ENCODE peak calls at places on chromosome 21, in nine cellular contexts. Y is BE2C, Q is psoas muscle, B is AG10803, C is mucosa of descending colon, U is GM10248, I is AG04449, J is AG09309, Z is AG09319. S is an unnamed sample.

GRCh38 chr21:32702702-32703101 is 25.1 kb downstream of the SYNJ1 start:
- DNase-seq in Y (no peak), Q (no peak), B (peak; percentile 46), C (no peak), U (no peak), I (no peak), J (peak; percentile 39), Z (no peak), S (no peak)

GRCh38 chr21:33232640-33233039 is 2.9 kb downstream of the IFNAR2 start:
- DNase-seq in Y (no peak), Q (no peak), B (no peak), C (no peak), U (no peak), I (no peak), J (no peak), Z (no peak), S (no peak)

GRCh38 chr21:39111928-39112327 is 71.3 kb downstream of the PSMG1 start:
- DNase-seq in Y (no peak), Q (no peak), B (peak; percentile 57), C (no peak), U (no peak), I (no peak), J (no peak), Z (no peak), S (no peak)

GRCh38 chr21:38310619-38311018 is 53.8 kb downstream of the KCNJ15 start:
- DNase-seq in Y (no peak), Q (no peak), B (peak; percentile 90), C (no peak), U (no peak), I (no peak), J (peak; percentile 76), Z (no peak), S (no peak)

GRCh38 chr21:33608559-33608958 is 20.1 kb upstream of the DONSON start:
- DNase-seq in Y (no peak), Q (no peak), B (peak; percentile 32), C (no peak), U (no peak), I (no peak), J (no peak), Z (no peak), S (no peak)

GRCh38 chr21:31974454-31974985 is 101.7 kb downstream of the HUNK start:
- DNase-seq in Y (no peak), Q (no peak), B (no peak), C (peak; percentile 14), U (no peak), I (no peak), J (no peak), Z (no peak), S (no peak)

GRCh38 chr21:34579411-34579810 is 35.5 kb downstream of the RCAN1 start:
- DNase-seq in Y (no peak), Q (no peak), B (peak; percentile 71), C (no peak), U (no peak), I (peak; percentile 34), J (no peak), Z (no peak), S (no peak)

GRCh38 chr21:36732761-36733160 is 33.8 kb downstream of the SIM2 start:
- DNase-seq in Y (no peak), Q (no peak), B (no peak), C (no peak), U (no peak), I (no peak), J (no peak), Z (no peak), S (no peak)

GRCh38 chr21:29091032-29091431 is 17.6 kb upstream of the CCT8 start:
- DNase-seq in Y (no peak), Q (no peak), B (peak; percentile 84), C (no peak), U (no peak), I (no peak), J (no peak), Z (peak; percentile 16), S (no peak)

GRCh38 chr21:41630249-41630648 is 122.3 kb upstream of the TMPRSS2 start:
- DNase-seq in Y (no peak), Q (peak; percentile 37), B (peak; percentile 100), C (peak; percentile 74), U (no peak), I (peak; percentile 99), J (peak; percentile 100), Z (peak; percentile 93), S (no peak)

GRCh38 chr21:27425574-27425973 is 458.7 kb upstream of the ADAMTS5 start:
- DNase-seq in Y (peak; percentile 82), Q (no peak), B (peak; percentile 93), C (no peak), U (no peak), I (no peak), J (peak; percentile 35), Z (no peak), S (no peak)

GRCh38 chr21:19120591-19120990 is 717.0 kb upstream of the TMPRSS15 start:
- DNase-seq in Y (no peak), Q (no peak), B (no peak), C (no peak), U (no peak), I (no peak), J (no peak), Z (no peak), S (no peak)

DNA sequence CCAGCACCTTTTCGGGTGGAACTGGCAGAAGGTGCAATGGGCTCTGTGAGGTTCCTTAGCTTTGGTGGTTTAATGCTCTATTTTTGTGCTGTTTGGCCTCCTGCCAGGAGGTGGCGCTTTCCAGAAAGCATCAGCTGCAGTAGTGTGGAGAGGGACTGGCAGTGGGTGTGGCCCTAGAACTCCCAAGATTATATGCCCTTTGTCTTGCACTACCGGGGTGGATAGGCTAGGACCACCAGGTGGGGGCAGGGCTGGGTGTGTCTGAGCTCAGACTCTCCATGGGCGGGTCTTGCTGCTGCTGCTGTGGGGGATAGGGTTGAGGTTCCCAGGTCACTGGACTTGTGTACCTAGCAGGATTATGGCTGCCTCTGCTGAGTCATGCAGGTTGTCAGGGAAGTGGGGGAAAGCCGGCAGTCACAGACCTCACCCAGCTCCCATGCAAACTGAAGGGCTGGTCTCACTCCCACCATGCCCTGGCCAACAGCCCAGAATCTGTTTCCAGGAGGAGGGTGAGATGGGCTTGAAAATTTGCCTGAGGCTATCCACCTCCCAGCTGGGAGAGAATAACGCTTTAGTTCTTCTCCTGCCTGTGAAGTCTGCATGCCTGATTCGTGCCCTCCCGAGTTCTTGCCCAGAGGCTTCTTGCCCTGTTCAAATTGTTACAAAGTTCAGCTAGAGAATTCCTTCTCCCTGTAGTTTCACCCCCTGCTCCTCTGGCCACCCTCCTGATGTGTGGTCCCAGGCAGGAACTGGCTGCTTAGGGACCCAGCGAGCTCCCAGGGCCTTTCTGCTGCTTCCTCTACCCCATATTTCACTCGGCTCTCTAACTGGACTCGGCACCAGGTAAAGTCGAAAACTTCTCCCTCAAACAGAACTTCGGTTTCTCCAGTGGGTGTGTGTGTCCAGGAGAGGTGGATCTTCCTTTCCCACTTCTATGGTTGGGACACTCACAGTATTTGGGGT is 76.5 kb upstream of the BTG3 start:
- DNase-seq in Y (peak; percentile 90), Q (peak; percentile 10), B (no peak), C (peak; percentile 43), U (no peak), I (no peak), J (no peak), Z (no peak), S (no peak)
- TF ChIP-seq CTCF in Y (peak; percentile 78), Q (no peak), B (no peak), C (no peak), U (peak; percentile 13), I (no peak), J (peak; percentile 3), Z (no peak), S (peak; percentile 10)

DNA sequence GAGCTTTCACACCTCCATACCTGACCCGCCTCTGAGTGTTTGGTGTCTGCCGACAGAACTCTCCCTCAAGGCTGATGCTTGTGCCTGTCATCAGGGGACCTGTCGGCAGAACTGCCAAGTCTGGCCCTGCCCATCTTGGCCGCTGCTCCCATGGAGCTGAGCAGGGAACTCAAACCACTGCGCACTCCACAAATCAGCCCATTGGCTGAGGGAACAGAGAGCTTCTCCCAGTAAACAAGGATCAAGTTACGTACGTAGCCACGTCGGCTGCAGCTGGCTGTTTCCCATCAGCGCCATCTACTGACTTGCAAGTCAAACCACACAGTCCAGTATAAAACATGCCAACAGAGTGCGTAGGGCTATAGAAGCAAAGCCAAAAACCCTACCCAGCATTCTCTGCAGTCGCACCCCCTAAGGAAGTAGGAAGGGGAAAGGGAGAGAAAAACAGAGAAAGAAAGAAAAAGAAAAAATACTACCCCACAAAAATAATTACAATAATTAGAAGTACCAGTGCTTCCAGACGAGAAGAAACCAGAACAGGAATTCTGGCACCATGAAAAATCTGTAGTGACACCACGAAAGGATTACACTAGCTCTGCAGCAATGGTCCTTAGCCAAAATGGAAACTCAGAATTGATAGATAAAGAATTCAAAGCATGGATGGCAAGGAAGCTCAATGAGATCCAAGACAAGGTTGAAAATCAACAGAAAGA is 13.1 kb downstream of the KRTAP13-1 start:
- DNase-seq in Y (peak; percentile 81), Q (no peak), B (peak; percentile 22), C (peak; percentile 56), U (no peak), I (no peak), J (no peak), Z (no peak), S (no peak)
- TF ChIP-seq CTCF in Y (peak; percentile 89), Q (no peak), B (peak; percentile 27), C (peak; percentile 13), U (no peak), I (peak; percentile 20), J (no peak), Z (no peak), S (peak; percentile 26)

DNA sequence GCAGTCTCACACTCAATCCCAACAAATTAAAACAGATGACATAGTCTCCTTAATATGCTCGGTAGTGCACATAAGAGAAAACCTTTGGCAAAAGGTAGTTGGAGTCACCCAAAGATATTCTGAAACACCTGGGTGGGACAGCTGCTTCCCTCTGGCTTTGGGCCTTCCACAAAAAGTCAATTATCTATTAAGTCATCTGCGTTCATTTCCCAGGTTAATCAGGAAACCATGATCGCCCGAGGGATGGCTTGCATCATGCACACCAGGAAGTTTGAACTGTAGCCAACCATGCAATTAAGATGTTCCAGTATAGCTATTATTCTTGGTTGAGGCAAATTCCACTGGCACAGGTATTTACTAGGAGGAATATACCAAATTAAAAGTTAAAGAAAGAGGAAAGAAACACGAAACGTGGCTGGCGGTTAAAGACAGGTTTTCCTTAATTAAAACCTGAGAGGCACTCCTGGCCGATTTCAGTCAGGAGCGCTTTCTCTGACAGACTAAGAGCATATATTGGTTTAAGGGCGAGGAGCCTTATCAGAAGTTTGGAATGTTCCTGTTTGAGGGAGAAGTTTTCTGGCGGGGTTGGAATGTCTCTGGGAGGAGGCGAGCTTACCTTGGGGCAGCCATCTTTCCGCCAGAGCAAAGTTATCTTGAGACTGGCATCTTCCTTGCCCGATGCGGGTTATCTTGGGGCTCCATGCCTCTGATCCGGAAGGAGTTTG is 19.9 kb downstream of the CLDN17 start:
- DNase-seq in Y (no peak), Q (no peak), B (no peak), C (no peak), U (no peak), I (no peak), J (no peak), Z (no peak), S (no peak)
- TF ChIP-seq CTCF in Y (no peak), Q (no peak), B (no peak), C (no peak), U (no peak), I (no peak), J (no peak), Z (no peak), S (no peak)

DNA sequence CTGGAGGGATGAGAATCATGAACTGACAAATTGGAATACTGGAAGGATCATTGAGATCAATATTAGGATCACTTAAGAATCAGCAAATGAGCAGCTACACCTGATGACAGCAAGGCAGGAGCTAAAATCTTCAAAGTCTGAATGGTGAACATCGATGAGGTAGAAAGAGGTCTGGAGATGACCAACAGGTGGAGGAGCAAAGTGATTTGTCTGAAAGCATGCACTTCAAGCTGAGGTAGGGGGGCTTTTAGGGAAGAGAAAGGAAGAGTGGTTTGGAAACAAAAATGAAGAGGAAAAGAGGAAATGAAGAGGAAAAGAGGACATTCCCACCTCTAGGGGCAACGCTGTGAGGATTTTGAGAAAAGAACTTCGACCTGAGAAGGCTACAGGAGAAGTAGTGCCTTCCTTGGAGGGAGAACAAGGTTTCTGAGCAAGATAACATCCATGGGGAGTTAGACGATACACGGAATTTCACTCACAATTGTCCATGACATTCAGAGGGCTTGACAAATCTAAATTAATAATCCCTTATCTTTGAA is 79.0 kb downstream of the APP start:
- DNase-seq in Y (no peak), Q (no peak), B (no peak), C (no peak), U (no peak), I (no peak), J (no peak), Z (no peak), S (no peak)
- TF ChIP-seq CTCF in Y (peak; percentile 42), Q (no peak), B (no peak), C (no peak), U (no peak), I (no peak), J (no peak), Z (no peak), S (no peak)

S was measured in D721Med.